ENCODE peak calls at places on chromosomes 11 and 22, in seven cellular contexts. One of them, this sample, is unnamed.

GRCh38 chr22:19810381-19811141 is 44.1 kb downstream of the GNB1L start:
- DNase-seq in GM23338: no peak
- DNase-seq in fibroblast of mammary gland: peak
- DNase-seq in bronchial epithelial cell: no peak
- DNase-seq in body of pancreas: no peak
- DNase-seq in brain microvascular endothelial cell: peak
- DNase-seq in HCT116: no peak
- DNase-seq in this sample: no peak

GRCh38 chr22:29934596-29934995 is 51.6 kb downstream of the MTMR3 start:
- DNase-seq in bronchial epithelial cell: no peak
- DNase-seq in GM23338: no peak
- DNase-seq in fibroblast of mammary gland: no peak
- DNase-seq in brain microvascular endothelial cell: no peak
- DNase-seq in body of pancreas: no peak
- DNase-seq in HCT116: no peak
- DNase-seq in this sample: no peak

GRCh38 chr11:97516688-97517087 is 1126.9 kb downstream of the JRKL start:
- DNase-seq in brain microvascular endothelial cell: no peak
- DNase-seq in HCT116: no peak
- DNase-seq in fibroblast of mammary gland: no peak
- DNase-seq in bronchial epithelial cell: no peak
- DNase-seq in GM23338: peak
- DNase-seq in body of pancreas: no peak
- DNase-seq in this sample: no peak

GRCh38 chr11:124644426-124645280 is 22.0 kb downstream of the TBRG1 start:
- DNase-seq in GM23338: peak
- DNase-seq in fibroblast of mammary gland: peak
- DNase-seq in HCT116: peak
- DNase-seq in bronchial epithelial cell: peak
- DNase-seq in brain microvascular endothelial cell: peak
- DNase-seq in body of pancreas: peak
- DNase-seq in this sample: peak

GRCh38 chr22:23696326-23696851 is 5.6 kb downstream of the RGL4 start:
- DNase-seq in body of pancreas: no peak
- DNase-seq in HCT116: no peak
- DNase-seq in fibroblast of mammary gland: no peak
- DNase-seq in brain microvascular endothelial cell: peak
- DNase-seq in bronchial epithelial cell: no peak
- DNase-seq in GM23338: no peak
- DNase-seq in this sample: peak

GRCh38 chr11:126186708-126187481 is 24.6 kb downstream of the RPUSD4 start:
- DNase-seq in brain microvascular endothelial cell: no peak
- DNase-seq in fibroblast of mammary gland: no peak
- DNase-seq in bronchial epithelial cell: no peak
- DNase-seq in HCT116: no peak
- DNase-seq in body of pancreas: no peak
- DNase-seq in GM23338: peak
- DNase-seq in this sample: no peak

GRCh38 chr11:45959851-45960250 is 37.4 kb downstream of the LARGE2 start:
- DNase-seq in bronchial epithelial cell: no peak
- DNase-seq in fibroblast of mammary gland: peak
- DNase-seq in HCT116: no peak
- DNase-seq in GM23338: no peak
- DNase-seq in body of pancreas: no peak
- DNase-seq in brain microvascular endothelial cell: no peak
- DNase-seq in this sample: no peak

GRCh38 chr11:15234796-15235195 is 120.1 kb downstream of the INSC start:
- DNase-seq in body of pancreas: no peak
- DNase-seq in brain microvascular endothelial cell: no peak
- DNase-seq in GM23338: no peak
- DNase-seq in fibroblast of mammary gland: no peak
- DNase-seq in bronchial epithelial cell: peak
- DNase-seq in HCT116: no peak
- DNase-seq in this sample: no peak

GRCh38 chr11:130042093-130042591 is 27.6 kb upstream of the APLP2 start:
- DNase-seq in GM23338: no peak
- DNase-seq in HCT116: no peak
- DNase-seq in bronchial epithelial cell: peak
- DNase-seq in brain microvascular endothelial cell: peak
- DNase-seq in fibroblast of mammary gland: peak
- DNase-seq in body of pancreas: no peak
- DNase-seq in this sample: no peak

GRCh38 chr22:28949788-28950187 is 66.4 kb downstream of the ZNRF3 start:
- DNase-seq in fibroblast of mammary gland: peak
- DNase-seq in brain microvascular endothelial cell: no peak
- DNase-seq in HCT116: no peak
- DNase-seq in bronchial epithelial cell: no peak
- DNase-seq in body of pancreas: no peak
- DNase-seq in GM23338: no peak
- DNase-seq in this sample: no peak

GRCh38 chr11:20024172-20024935 is 135.9 kb downstream of the DBX1 start:
- DNase-seq in HCT116: no peak
- DNase-seq in brain microvascular endothelial cell: no peak
- DNase-seq in bronchial epithelial cell: no peak
- DNase-seq in fibroblast of mammary gland: no peak
- DNase-seq in GM23338: no peak
- DNase-seq in body of pancreas: no peak
- DNase-seq in this sample: no peak
- H3K4me3 ChIP-seq in HCT116: no peak
- H3K4me3 ChIP-seq in brain microvascular endothelial cell: peak
- H3K4me3 ChIP-seq in bronchial epithelial cell: peak
- H3K4me3 ChIP-seq in fibroblast of mammary gland: no peak
- H3K4me3 ChIP-seq in GM23338: peak
- H3K4me3 ChIP-seq in body of pancreas: no peak
- H3K4me3 ChIP-seq in this sample: no peak

DNA sequence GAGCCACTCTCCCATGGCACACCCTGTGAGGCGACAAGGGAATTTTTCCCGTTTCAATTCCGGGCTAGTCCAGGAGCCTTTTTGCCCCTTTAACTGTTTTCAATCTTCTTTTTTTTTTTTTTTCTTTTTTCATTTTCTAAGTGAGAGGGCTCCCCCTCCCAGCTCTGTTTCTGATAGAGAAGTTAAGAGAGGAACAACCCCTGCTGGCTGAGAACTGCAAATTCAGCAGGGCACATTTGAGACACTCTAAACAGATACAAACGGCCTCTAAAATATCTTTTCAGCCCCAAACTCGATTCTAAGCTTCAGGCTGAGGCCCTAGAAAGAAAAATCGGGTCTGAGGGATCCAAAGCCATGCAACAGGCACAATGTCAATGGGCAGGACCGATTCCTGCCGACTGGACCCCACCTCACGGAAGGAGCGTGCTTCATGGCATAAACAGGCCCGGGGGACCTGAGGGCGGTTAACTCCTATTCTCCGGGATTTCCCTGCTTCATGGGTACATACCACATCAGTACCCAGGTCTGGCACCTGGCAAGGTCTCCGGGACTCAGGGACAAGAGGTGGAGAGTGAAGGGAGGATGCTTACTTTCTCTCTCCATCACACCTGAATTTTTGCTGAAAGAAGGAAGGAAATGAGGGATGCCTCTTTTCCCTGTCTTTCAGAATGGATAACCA is 627.5 kb downstream of the BUD13 start:
- DNase-seq in bronchial epithelial cell: no peak
- DNase-seq in body of pancreas: no peak
- DNase-seq in brain microvascular endothelial cell: no peak
- DNase-seq in GM23338: peak
- DNase-seq in fibroblast of mammary gland: no peak
- DNase-seq in HCT116: no peak
- DNase-seq in this sample: no peak
- TF ChIP-seq CTCF in bronchial epithelial cell: no peak
- TF ChIP-seq CTCF in body of pancreas: no peak
- TF ChIP-seq CTCF in brain microvascular endothelial cell: peak
- TF ChIP-seq CTCF in GM23338: peak
- TF ChIP-seq CTCF in fibroblast of mammary gland: no peak
- TF ChIP-seq CTCF in HCT116: no peak
- TF ChIP-seq CTCF in this sample: no peak

GRCh38 chr11:34192481-34193401 is 87.3 kb downstream of the NAT10 start:
- DNase-seq in GM23338: no peak
- DNase-seq in brain microvascular endothelial cell: peak
- DNase-seq in fibroblast of mammary gland: peak
- DNase-seq in body of pancreas: no peak
- DNase-seq in bronchial epithelial cell: peak
- DNase-seq in HCT116: peak
- DNase-seq in this sample: peak
- H3K4me3 ChIP-seq in GM23338: no peak
- H3K4me3 ChIP-seq in brain microvascular endothelial cell: peak
- H3K4me3 ChIP-seq in fibroblast of mammary gland: peak
- H3K4me3 ChIP-seq in body of pancreas: no peak
- H3K4me3 ChIP-seq in bronchial epithelial cell: no peak
- H3K4me3 ChIP-seq in HCT116: peak
- H3K4me3 ChIP-seq in this sample: no peak

DNA sequence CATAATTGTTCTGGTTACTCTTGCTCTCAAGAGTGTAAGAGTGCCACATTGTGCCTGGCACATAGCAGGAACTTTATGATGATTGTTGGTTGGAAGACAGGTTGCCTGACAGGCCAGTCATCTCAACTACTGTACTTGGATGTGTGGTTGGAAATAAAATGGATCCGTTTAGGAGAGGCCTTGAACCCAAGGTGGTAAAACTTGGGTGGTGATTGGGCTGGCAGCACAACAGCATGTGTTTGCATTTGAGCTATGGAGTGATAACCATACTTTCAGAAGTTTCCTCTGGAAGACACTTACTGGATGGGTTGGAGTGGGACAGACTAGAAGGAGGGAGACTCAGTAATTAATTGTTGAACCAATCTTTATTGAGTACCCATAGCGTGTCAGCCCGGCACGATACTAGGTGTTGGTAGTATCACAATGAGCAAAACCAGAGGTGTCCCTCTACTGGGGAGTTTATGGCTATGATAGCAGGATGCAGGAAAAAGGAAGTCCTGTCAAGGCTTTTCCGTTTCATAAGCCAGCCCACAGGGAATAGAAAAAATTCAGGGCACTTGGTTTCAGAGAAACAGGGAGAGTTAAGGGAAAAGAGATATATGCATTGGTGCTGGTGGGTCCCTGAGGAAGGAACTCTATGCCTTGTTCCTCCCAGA is 3.1 kb upstream of the TMEM109 start:
- DNase-seq in fibroblast of mammary gland: no peak
- DNase-seq in bronchial epithelial cell: no peak
- DNase-seq in HCT116: no peak
- DNase-seq in GM23338: peak
- DNase-seq in body of pancreas: no peak
- DNase-seq in brain microvascular endothelial cell: no peak
- DNase-seq in this sample: peak
- TF ChIP-seq CTCF in fibroblast of mammary gland: no peak
- TF ChIP-seq CTCF in bronchial epithelial cell: no peak
- TF ChIP-seq CTCF in HCT116: no peak
- TF ChIP-seq CTCF in GM23338: no peak
- TF ChIP-seq CTCF in body of pancreas: no peak
- TF ChIP-seq CTCF in brain microvascular endothelial cell: peak
- TF ChIP-seq CTCF in this sample: peak

GRCh38 chr11:133354069-133354468 is 178.2 kb downstream of the OPCML start:
- DNase-seq in fibroblast of mammary gland: no peak
- DNase-seq in brain microvascular endothelial cell: no peak
- DNase-seq in bronchial epithelial cell: no peak
- DNase-seq in body of pancreas: no peak
- DNase-seq in HCT116: no peak
- DNase-seq in GM23338: no peak
- DNase-seq in this sample: no peak
- H3K4me3 ChIP-seq in fibroblast of mammary gland: no peak
- H3K4me3 ChIP-seq in brain microvascular endothelial cell: no peak
- H3K4me3 ChIP-seq in bronchial epithelial cell: no peak
- H3K4me3 ChIP-seq in body of pancreas: no peak
- H3K4me3 ChIP-seq in HCT116: no peak
- H3K4me3 ChIP-seq in GM23338: no peak
- H3K4me3 ChIP-seq in this sample: no peak

DNA sequence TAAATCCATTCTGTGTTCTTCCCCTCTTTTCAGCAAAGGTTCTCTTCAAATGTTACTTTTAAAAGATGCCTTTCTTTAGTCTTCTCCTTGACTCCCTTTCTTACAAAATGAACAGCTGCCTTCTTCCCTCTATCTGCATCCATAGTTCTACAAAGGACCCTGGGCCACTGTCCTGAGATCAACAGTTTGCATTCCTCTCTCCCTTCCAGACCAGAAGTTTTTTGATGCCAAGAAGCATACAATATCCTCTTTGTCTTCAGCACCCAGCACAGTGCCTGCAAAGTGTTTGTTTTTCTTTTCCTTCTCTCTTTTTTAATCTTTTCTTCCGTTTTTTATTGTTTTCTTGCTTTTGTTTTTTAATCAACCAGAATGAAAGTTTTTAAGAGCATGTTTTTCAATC is 183.5 kb upstream of the SNX19 start:
- DNase-seq in GM23338: no peak
- DNase-seq in bronchial epithelial cell: no peak
- DNase-seq in fibroblast of mammary gland: no peak
- DNase-seq in brain microvascular endothelial cell: no peak
- DNase-seq in body of pancreas: no peak
- DNase-seq in HCT116: no peak
- DNase-seq in this sample: no peak
- TF ChIP-seq CTCF in GM23338: no peak
- TF ChIP-seq CTCF in bronchial epithelial cell: no peak
- TF ChIP-seq CTCF in fibroblast of mammary gland: no peak
- TF ChIP-seq CTCF in brain microvascular endothelial cell: no peak
- TF ChIP-seq CTCF in body of pancreas: no peak
- TF ChIP-seq CTCF in HCT116: no peak
- TF ChIP-seq CTCF in this sample: no peak

DNA sequence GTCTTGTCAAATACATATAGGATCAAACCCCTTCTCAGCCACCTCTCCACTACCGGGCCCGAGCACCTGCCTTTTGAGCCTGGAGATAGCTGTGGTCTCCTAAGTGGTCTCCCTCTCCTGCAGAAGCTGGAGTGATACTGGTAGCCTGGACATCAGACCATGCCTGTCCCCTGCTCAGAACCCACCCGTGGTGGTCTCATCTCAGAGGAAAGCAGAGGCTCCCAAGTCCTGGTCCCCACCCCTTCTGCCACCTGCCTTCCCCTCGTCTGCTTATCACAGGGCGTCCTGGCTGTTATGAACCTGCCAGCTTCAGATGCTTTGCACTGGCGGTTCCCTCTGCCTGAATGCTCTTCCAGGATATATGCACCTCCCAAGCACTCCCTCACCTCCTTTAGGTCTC is 50.5 kb upstream of the EIF3D start:
- DNase-seq in HCT116: no peak
- DNase-seq in fibroblast of mammary gland: no peak
- DNase-seq in brain microvascular endothelial cell: no peak
- DNase-seq in body of pancreas: no peak
- DNase-seq in bronchial epithelial cell: no peak
- DNase-seq in GM23338: no peak
- DNase-seq in this sample: no peak
- H3K4me3 ChIP-seq in HCT116: no peak
- H3K4me3 ChIP-seq in fibroblast of mammary gland: no peak
- H3K4me3 ChIP-seq in brain microvascular endothelial cell: no peak
- H3K4me3 ChIP-seq in body of pancreas: no peak
- H3K4me3 ChIP-seq in bronchial epithelial cell: no peak
- H3K4me3 ChIP-seq in GM23338: no peak
- H3K4me3 ChIP-seq in this sample: no peak